ENCODE peak calls at places on chromosomes 11 and 22, in nine cellular contexts. One of them, this sample, is unnamed.

GRCh38 chr11:115168229-115168671 is 336.0 kb downstream of the CADM1 start:
- DNase-seq in thoracic aorta: no peak
- DNase-seq in dorsolateral prefrontal cortex: peak
- DNase-seq in astrocyte of the spinal cord: no peak
- DNase-seq in spleen: no peak
- DNase-seq in A549: no peak
- DNase-seq in psoas muscle: peak
- DNase-seq in suprapubic skin: no peak
- DNase-seq in K562: no peak
- DNase-seq in this sample: no peak

GRCh38 chr11:44950625-44951472 is at the start of gene TP53I11:
- DNase-seq in K562: peak
- DNase-seq in thoracic aorta: no peak
- DNase-seq in dorsolateral prefrontal cortex: no peak
- DNase-seq in spleen: peak
- DNase-seq in astrocyte of the spinal cord: no peak
- DNase-seq in suprapubic skin: peak
- DNase-seq in A549: peak
- DNase-seq in psoas muscle: peak
- DNase-seq in this sample: no peak

GRCh38 chr11:127247261-127247660 is 246.7 kb upstream of the KIRREL3 start:
- DNase-seq in thoracic aorta: no peak
- DNase-seq in suprapubic skin: no peak
- DNase-seq in astrocyte of the spinal cord: no peak
- DNase-seq in dorsolateral prefrontal cortex: no peak
- DNase-seq in psoas muscle: no peak
- DNase-seq in K562: no peak
- DNase-seq in A549: no peak
- DNase-seq in spleen: no peak
- DNase-seq in this sample: no peak

GRCh38 chr11:55661901-55662300 is at the start of gene OR4C6:
- DNase-seq in A549: no peak
- DNase-seq in K562: no peak
- DNase-seq in suprapubic skin: no peak
- DNase-seq in psoas muscle: no peak
- DNase-seq in dorsolateral prefrontal cortex: no peak
- DNase-seq in thoracic aorta: no peak
- DNase-seq in spleen: no peak
- DNase-seq in astrocyte of the spinal cord: no peak
- DNase-seq in this sample: no peak

GRCh38 chr11:33377100-33377851 is 120.1 kb downstream of the HIPK3 start:
- DNase-seq in astrocyte of the spinal cord: peak
- DNase-seq in dorsolateral prefrontal cortex: no peak
- DNase-seq in thoracic aorta: no peak
- DNase-seq in spleen: no peak
- DNase-seq in K562: no peak
- DNase-seq in psoas muscle: no peak
- DNase-seq in suprapubic skin: no peak
- DNase-seq in A549: no peak
- DNase-seq in this sample: no peak

GRCh38 chr22:50031189-50032091 is 18.9 kb upstream of the IL17REL start:
- DNase-seq in psoas muscle: peak
- DNase-seq in thoracic aorta: no peak
- DNase-seq in suprapubic skin: peak
- DNase-seq in dorsolateral prefrontal cortex: no peak
- DNase-seq in astrocyte of the spinal cord: no peak
- DNase-seq in spleen: peak
- DNase-seq in A549: no peak
- DNase-seq in K562: no peak
- DNase-seq in this sample: no peak

GRCh38 chr22:27476318-27476717 is 325.2 kb downstream of the MN1 start:
- DNase-seq in psoas muscle: no peak
- DNase-seq in astrocyte of the spinal cord: no peak
- DNase-seq in K562: no peak
- DNase-seq in dorsolateral prefrontal cortex: no peak
- DNase-seq in spleen: no peak
- DNase-seq in A549: no peak
- DNase-seq in suprapubic skin: no peak
- DNase-seq in thoracic aorta: no peak
- DNase-seq in this sample: no peak

GRCh38 chr11:133681901-133682300 is 149.6 kb upstream of the OPCML start:
- DNase-seq in K562: no peak
- DNase-seq in spleen: no peak
- DNase-seq in suprapubic skin: no peak
- DNase-seq in A549: no peak
- DNase-seq in psoas muscle: no peak
- DNase-seq in astrocyte of the spinal cord: no peak
- DNase-seq in thoracic aorta: no peak
- DNase-seq in dorsolateral prefrontal cortex: no peak
- DNase-seq in this sample: no peak

GRCh38 chr11:69558519-69558941 is 77.1 kb downstream of the LINC01488 start:
- DNase-seq in dorsolateral prefrontal cortex: no peak
- DNase-seq in psoas muscle: no peak
- DNase-seq in K562: no peak
- DNase-seq in suprapubic skin: peak
- DNase-seq in spleen: no peak
- DNase-seq in A549: no peak
- DNase-seq in thoracic aorta: no peak
- DNase-seq in astrocyte of the spinal cord: no peak
- DNase-seq in this sample: no peak

GRCh38 chr11:57302489-57302888 is 22.3 kb downstream of the TNKS1BP1 start:
- DNase-seq in K562: no peak
- DNase-seq in A549: no peak
- DNase-seq in dorsolateral prefrontal cortex: no peak
- DNase-seq in suprapubic skin: no peak
- DNase-seq in astrocyte of the spinal cord: no peak
- DNase-seq in psoas muscle: peak
- DNase-seq in spleen: no peak
- DNase-seq in thoracic aorta: no peak
- DNase-seq in this sample: no peak

GRCh38 chr11:44622721-44623258 is 57.3 kb downstream of the CD82 start:
- DNase-seq in K562: no peak
- DNase-seq in dorsolateral prefrontal cortex: peak
- DNase-seq in suprapubic skin: peak
- DNase-seq in A549: no peak
- DNase-seq in astrocyte of the spinal cord: no peak
- DNase-seq in spleen: peak
- DNase-seq in thoracic aorta: no peak
- DNase-seq in psoas muscle: no peak
- DNase-seq in this sample: no peak

GRCh38 chr11:210122-210802 is 2.8 kb downstream of the RIC8A start:
- DNase-seq in A549: peak
- DNase-seq in thoracic aorta: no peak
- DNase-seq in K562: no peak
- DNase-seq in spleen: no peak
- DNase-seq in astrocyte of the spinal cord: peak
- DNase-seq in psoas muscle: peak
- DNase-seq in suprapubic skin: peak
- DNase-seq in dorsolateral prefrontal cortex: peak
- DNase-seq in this sample: no peak

GRCh38 chr11:95925011-95925410 is 1.1 kb upstream of the MTMR2 start:
- DNase-seq in A549: peak
- DNase-seq in astrocyte of the spinal cord: peak
- DNase-seq in psoas muscle: no peak
- DNase-seq in K562: peak
- DNase-seq in dorsolateral prefrontal cortex: no peak
- DNase-seq in suprapubic skin: no peak
- DNase-seq in spleen: no peak
- DNase-seq in thoracic aorta: no peak
- DNase-seq in this sample: no peak

GRCh38 chr11:102177126-102177525 is 66.9 kb downstream of the YAP1 start:
- DNase-seq in dorsolateral prefrontal cortex: no peak
- DNase-seq in thoracic aorta: no peak
- DNase-seq in astrocyte of the spinal cord: no peak
- DNase-seq in K562: no peak
- DNase-seq in psoas muscle: no peak
- DNase-seq in suprapubic skin: no peak
- DNase-seq in spleen: no peak
- DNase-seq in A549: no peak
- DNase-seq in this sample: no peak

GRCh38 chr11:102171101-102171500 is 60.9 kb downstream of the YAP1 start:
- DNase-seq in astrocyte of the spinal cord: peak
- DNase-seq in psoas muscle: no peak
- DNase-seq in spleen: no peak
- DNase-seq in A549: no peak
- DNase-seq in thoracic aorta: no peak
- DNase-seq in K562: no peak
- DNase-seq in dorsolateral prefrontal cortex: no peak
- DNase-seq in suprapubic skin: no peak
- DNase-seq in this sample: no peak

GRCh38 chr11:102168483-102168882 is 58.2 kb downstream of the YAP1 start:
- DNase-seq in K562: no peak
- DNase-seq in thoracic aorta: no peak
- DNase-seq in astrocyte of the spinal cord: no peak
- DNase-seq in suprapubic skin: no peak
- DNase-seq in A549: no peak
- DNase-seq in spleen: no peak
- DNase-seq in dorsolateral prefrontal cortex: no peak
- DNase-seq in psoas muscle: no peak
- DNase-seq in this sample: no peak

GRCh38 chr11:102177974-102178631 is 67.9 kb downstream of the YAP1 start:
- DNase-seq in dorsolateral prefrontal cortex: no peak
- DNase-seq in A549: peak
- DNase-seq in psoas muscle: no peak
- DNase-seq in suprapubic skin: no peak
- DNase-seq in K562: no peak
- DNase-seq in astrocyte of the spinal cord: peak
- DNase-seq in spleen: no peak
- DNase-seq in thoracic aorta: no peak
- DNase-seq in this sample: no peak

DNA sequence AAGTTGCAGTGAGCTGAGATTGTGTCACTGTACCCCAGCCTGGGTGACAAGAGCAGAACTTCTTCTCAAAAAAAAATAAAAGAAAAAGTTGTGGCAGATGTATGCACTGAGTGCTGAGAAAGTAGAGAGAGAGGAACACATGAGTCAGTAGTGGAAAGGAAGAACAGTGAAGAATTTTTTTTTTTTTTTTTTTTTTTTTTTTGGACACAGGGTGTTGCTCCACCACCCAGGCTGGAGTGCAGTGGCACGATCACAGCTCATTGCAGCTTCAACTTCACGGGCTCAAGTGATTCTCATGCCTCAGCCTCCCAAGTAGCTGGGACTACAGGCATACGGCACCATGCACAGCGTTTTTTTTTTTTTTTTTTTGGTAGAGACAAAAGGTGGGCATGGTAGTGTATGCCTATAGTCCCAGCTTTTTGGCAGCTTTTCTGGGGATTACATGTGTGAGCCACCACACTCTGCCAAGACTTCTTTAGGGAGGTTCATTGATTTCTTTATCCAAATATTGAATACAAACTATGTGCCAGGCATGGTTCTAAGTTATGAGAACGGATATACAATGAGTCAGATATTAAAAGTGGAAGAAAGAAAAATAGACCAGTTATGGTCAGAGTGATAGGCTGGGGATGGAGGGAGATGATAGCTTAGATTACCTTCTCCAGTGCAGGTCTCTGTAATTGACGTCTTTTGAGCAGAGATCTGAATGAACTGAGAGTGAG is 62.0 kb downstream of the YAP1 start:
- DNase-seq in A549: no peak
- DNase-seq in spleen: no peak
- DNase-seq in dorsolateral prefrontal cortex: no peak
- DNase-seq in thoracic aorta: no peak
- DNase-seq in psoas muscle: no peak
- DNase-seq in astrocyte of the spinal cord: peak
- DNase-seq in K562: no peak
- DNase-seq in suprapubic skin: no peak
- DNase-seq in this sample: no peak
- H3K4me3 ChIP-seq in A549: no peak
- H3K4me3 ChIP-seq in spleen: no peak
- H3K4me3 ChIP-seq in dorsolateral prefrontal cortex: no peak
- H3K4me3 ChIP-seq in thoracic aorta: peak
- H3K4me3 ChIP-seq in psoas muscle: no peak
- H3K4me3 ChIP-seq in astrocyte of the spinal cord: no peak
- H3K4me3 ChIP-seq in K562: no peak
- H3K4me3 ChIP-seq in suprapubic skin: no peak
- H3K4me3 ChIP-seq in this sample: no peak

GRCh38 chr22:22462813-22463567 is 45.6 kb downstream of the ZNF280B start:
- DNase-seq in K562: peak
- DNase-seq in spleen: no peak
- DNase-seq in suprapubic skin: no peak
- DNase-seq in thoracic aorta: no peak
- DNase-seq in psoas muscle: no peak
- DNase-seq in dorsolateral prefrontal cortex: no peak
- DNase-seq in A549: peak
- DNase-seq in astrocyte of the spinal cord: no peak
- DNase-seq in this sample: no peak
- TF ChIP-seq CTCF in K562: peak
- TF ChIP-seq CTCF in spleen: no peak
- TF ChIP-seq CTCF in suprapubic skin: no peak
- TF ChIP-seq CTCF in thoracic aorta: no peak
- TF ChIP-seq CTCF in psoas muscle: no peak
- TF ChIP-seq CTCF in dorsolateral prefrontal cortex: no peak
- TF ChIP-seq CTCF in A549: peak
- TF ChIP-seq CTCF in astrocyte of the spinal cord: peak
- TF ChIP-seq CTCF in this sample: peak

DNA sequence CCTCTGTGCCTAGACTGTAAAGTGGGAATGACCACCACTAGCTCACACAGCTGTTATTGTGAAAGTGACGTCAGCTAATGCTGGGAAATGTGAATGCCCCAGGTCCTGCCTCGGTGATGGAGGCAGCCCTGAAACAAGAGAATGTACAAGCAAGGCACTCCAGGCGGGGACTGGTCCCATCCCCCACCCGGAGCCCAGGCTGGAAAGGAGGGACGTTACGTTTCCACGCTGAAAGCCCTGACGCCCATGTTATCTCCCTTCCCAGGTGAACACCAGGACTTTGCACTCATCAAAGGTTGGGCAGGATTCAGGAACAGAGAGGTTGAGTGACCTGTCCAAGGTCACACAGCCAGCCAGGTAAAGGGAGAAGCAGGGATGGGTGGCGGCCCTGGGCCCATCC is 784 bp downstream of the SULT4A1 start:
- DNase-seq in astrocyte of the spinal cord: no peak
- DNase-seq in thoracic aorta: no peak
- DNase-seq in A549: no peak
- DNase-seq in dorsolateral prefrontal cortex: peak
- DNase-seq in suprapubic skin: no peak
- DNase-seq in spleen: peak
- DNase-seq in K562: no peak
- DNase-seq in psoas muscle: peak
- DNase-seq in this sample: no peak
- H3K4me3 ChIP-seq in astrocyte of the spinal cord: peak
- H3K4me3 ChIP-seq in thoracic aorta: no peak
- H3K4me3 ChIP-seq in A549: no peak
- H3K4me3 ChIP-seq in dorsolateral prefrontal cortex: peak
- H3K4me3 ChIP-seq in suprapubic skin: no peak
- H3K4me3 ChIP-seq in spleen: peak
- H3K4me3 ChIP-seq in K562: no peak
- H3K4me3 ChIP-seq in psoas muscle: no peak
- H3K4me3 ChIP-seq in this sample: no peak

DNA sequence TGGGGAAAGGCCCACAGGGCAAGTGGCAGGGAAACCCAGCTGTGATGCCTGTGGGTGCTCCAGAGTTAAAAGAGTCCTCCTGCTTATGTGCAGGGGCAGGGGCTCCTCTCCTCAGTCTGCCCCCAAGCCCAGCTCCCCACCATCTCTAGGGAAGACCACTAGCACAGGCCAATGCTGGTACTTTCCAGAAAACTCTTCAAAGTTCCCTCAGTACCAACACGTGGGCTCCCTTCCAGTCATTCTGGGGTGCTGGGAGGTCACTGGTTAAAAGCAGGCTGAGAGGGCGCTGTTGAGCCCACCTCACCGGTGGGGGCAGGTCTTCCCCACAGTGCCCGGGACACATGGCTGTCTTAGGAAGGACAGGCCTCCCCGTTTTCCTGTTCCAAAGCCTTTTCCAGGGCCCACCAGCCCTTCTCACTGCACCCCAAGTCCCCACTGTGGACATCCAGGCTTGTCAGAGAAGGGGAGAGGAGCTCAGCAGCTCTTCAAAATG is 154.6 kb downstream of the TRIM29 start:
- DNase-seq in spleen: no peak
- DNase-seq in dorsolateral prefrontal cortex: no peak
- DNase-seq in astrocyte of the spinal cord: no peak
- DNase-seq in suprapubic skin: no peak
- DNase-seq in A549: no peak
- DNase-seq in thoracic aorta: no peak
- DNase-seq in psoas muscle: no peak
- DNase-seq in K562: peak
- DNase-seq in this sample: no peak
- TF ChIP-seq CTCF in spleen: no peak
- TF ChIP-seq CTCF in dorsolateral prefrontal cortex: no peak
- TF ChIP-seq CTCF in astrocyte of the spinal cord: no peak
- TF ChIP-seq CTCF in suprapubic skin: no peak
- TF ChIP-seq CTCF in A549: no peak
- TF ChIP-seq CTCF in thoracic aorta: no peak
- TF ChIP-seq CTCF in psoas muscle: no peak
- TF ChIP-seq CTCF in K562: peak
- TF ChIP-seq CTCF in this sample: no peak